ENCODE peak calls at places on chromosomes 5 and 9, in four cellular contexts. G is HT1080, Z is SW480, T is cardiac muscle cell. N is an unnamed sample.

GRCh38 chr9:18441245-18441644 is 32.7 kb upstream of the ADAMTSL1 start:
- DNase-seq in Z (no peak), T (no peak), G (no peak), N (no peak)

GRCh38 chr5:1876708-1877433 is 5.9 kb downstream of the IRX4 start:
- DNase-seq in T (no peak), G (no peak), Z (no peak), N (no peak)

GRCh38 chr5:142078251-142078650 is 30.3 kb upstream of the NDFIP1 start:
- DNase-seq in Z (no peak), T (no peak), G (no peak), N (no peak)

GRCh38 chr5:72126796-72127195 is 19.5 kb downstream of the MAP1B start:
- DNase-seq in T (no peak), G (no peak), Z (no peak), N (no peak)

GRCh38 chr5:10374032-10374431 is 20.5 kb downstream of the MARCHF6 start:
- DNase-seq in Z (no peak), T (no peak), G (no peak), N (no peak)

GRCh38 chr5:34497031-34497808 is 158.9 kb upstream of the RAI14 start:
- DNase-seq in Z (no peak), T (peak), G (no peak), N (no peak)

GRCh38 chr5:58452566-58453258 is 7.2 kb downstream of the PLK2 start:
- DNase-seq in Z (no peak), T (peak), G (peak), N (no peak)

GRCh38 chr5:135694016-135694415 is 115.2 kb upstream of the CXCL14 start:
- DNase-seq in G (no peak), Z (peak), T (no peak), N (no peak)

GRCh38 chr9:121886759-121887485 is 206.2 kb downstream of the TTLL11 start:
- DNase-seq in T (no peak), G (no peak), Z (no peak), N (no peak)

GRCh38 chr9:120982851-120983250 is 56.3 kb upstream of the TRAF1 start:
- DNase-seq in T (peak), Z (no peak), G (no peak), N (no peak)

GRCh38 chr9:133332381-133332730 is 3.6 kb downstream of the SURF6 start:
- DNase-seq in G (no peak), T (no peak), Z (no peak), N (no peak)

GRCh38 chr5:143837306-143837848 is 25.4 kb downstream of the HMHB1 start:
- DNase-seq in G (peak), Z (no peak), T (peak), N (no peak)

GRCh38 chr9:16268037-16269010 is 602.1 kb downstream of the BNC2 start:
- DNase-seq in T (peak), G (no peak), Z (no peak), N (no peak)

GRCh38 chr5:107869459-107870115 is 198.8 kb upstream of the EFNA5 start:
- DNase-seq in G (peak), Z (peak), T (peak), N (no peak)

GRCh38 chr9:137194909-137195308 is 5.6 kb downstream of the TPRN start:
- DNase-seq in Z (no peak), G (no peak), T (no peak), N (no peak)

GRCh38 chr5:77743181-77743580 is 33.0 kb downstream of the TBCA start:
- DNase-seq in T (peak), Z (no peak), G (peak), N (no peak)

GRCh38 chr5:172417983-172418630 is 36.2 kb downstream of the SH3PXD2B start:
- DNase-seq in Z (no peak), T (peak), G (peak), N (no peak)

GRCh38 chr5:57863661-57864060 is 381.1 kb upstream of the ACTBL2 start:
- DNase-seq in T (no peak), Z (no peak), G (peak), N (no peak)

GRCh38 chr5:138349842-138350635 is 2.4 kb upstream of the KDM3B start:
- DNase-seq in Z (no peak), T (peak), G (no peak), N (no peak)

GRCh38 chr9:132637351-132637750 is 32.4 kb downstream of the DDX31 start:
- DNase-seq in G (no peak), Z (no peak), T (no peak), N (no peak)

GRCh38 chr9:107484117-107484723 is 5.3 kb downstream of the KLF4 start:
- DNase-seq in Z (peak), G (peak), T (peak), N (no peak)

GRCh38 chr9:84758817-84759216 is 89.3 kb downstream of the NTRK2 start:
- DNase-seq in T (no peak), Z (no peak), G (no peak), N (no peak)

GRCh38 chr5:132073231-132074013 is at the start of gene CSF2:
- DNase-seq in T (no peak), G (peak), Z (peak), N (no peak)

GRCh38 chr5:42377496-42377895 is 45.7 kb upstream of the GHR start:
- DNase-seq in G (no peak), T (peak), Z (no peak), N (no peak)

GRCh38 chr5:61640631-61641030 is 308.6 kb downstream of the ZSWIM6 start:
- DNase-seq in G (no peak), T (peak), Z (no peak), N (no peak)

GRCh38 chr5:568809-569208 is 43.3 kb upstream of the CEP72 start:
- DNase-seq in Z (no peak), G (no peak), T (no peak), N (no peak)

GRCh38 chr5:10892135-10892910 is 131.3 kb upstream of the DAP start:
- DNase-seq in Z (no peak), G (peak), T (no peak), N (no peak)

GRCh38 chr5:115179068-115179958 is 9.6 kb upstream of the TRIM36 start:
- DNase-seq in Z (peak), T (no peak), G (no peak), N (no peak)

GRCh38 chr5:142363619-142363963 is 38.8 kb upstream of the SPRY4 start:
- DNase-seq in G (no peak), Z (no peak), T (no peak), N (no peak)